ENCODE peak calls at places on chromosomes 1 and 21, in ten cellular contexts. One of them, this sample, is unnamed.

GRCh38 chr1:200154069-200154767 is 126.7 kb downstream of the NR5A2 start:
- DNase-seq in GM13976: peak
- DNase-seq in KG1: peak
- DNase-seq in HuH-7.5: no peak
- DNase-seq in ovary: no peak
- DNase-seq in stimulated activated effector memory CD8-positive, alpha-beta T cell treated with anti-CD3 and anti-CD28 coated beads, Interleukin-12 subunit alpha, Interleukin-12 subunit beta, amount 100 ng/mL, for 72 hours: peak
- DNase-seq in NCI-H748 treated with DMSO at 0.1 percent for 48 hours: no peak
- DNase-seq in AG10803: no peak
- DNase-seq in non-pigmented ciliary epithelial cell: no peak
- DNase-seq in NCI-H1092: no peak
- DNase-seq in this sample: no peak

GRCh38 chr1:225652726-225653462 is at the start of gene ENAH:
- DNase-seq in GM13976: peak
- DNase-seq in KG1: no peak
- DNase-seq in HuH-7.5: peak
- DNase-seq in ovary: peak
- DNase-seq in stimulated activated effector memory CD8-positive, alpha-beta T cell treated with anti-CD3 and anti-CD28 coated beads, Interleukin-12 subunit alpha, Interleukin-12 subunit beta, amount 100 ng/mL, for 72 hours: peak
- DNase-seq in NCI-H748 treated with DMSO at 0.1 percent for 48 hours: peak
- DNase-seq in AG10803: peak
- DNase-seq in non-pigmented ciliary epithelial cell: no peak
- DNase-seq in NCI-H1092: peak
- DNase-seq in this sample: peak

GRCh38 chr21:38817371-38818335 is 11.9 kb downstream of the ETS2 start:
- DNase-seq in GM13976: no peak
- DNase-seq in KG1: no peak
- DNase-seq in HuH-7.5: no peak
- DNase-seq in ovary: no peak
- DNase-seq in stimulated activated effector memory CD8-positive, alpha-beta T cell treated with anti-CD3 and anti-CD28 coated beads, Interleukin-12 subunit alpha, Interleukin-12 subunit beta, amount 100 ng/mL, for 72 hours: no peak
- DNase-seq in NCI-H748 treated with DMSO at 0.1 percent for 48 hours: no peak
- DNase-seq in AG10803: peak
- DNase-seq in non-pigmented ciliary epithelial cell: no peak
- DNase-seq in NCI-H1092: no peak
- DNase-seq in this sample: no peak

GRCh38 chr1:32241011-32241763 is 5.8 kb upstream of the FAM167B start:
- DNase-seq in GM13976: peak
- DNase-seq in KG1: no peak
- DNase-seq in HuH-7.5: peak
- DNase-seq in ovary: peak
- DNase-seq in stimulated activated effector memory CD8-positive, alpha-beta T cell treated with anti-CD3 and anti-CD28 coated beads, Interleukin-12 subunit alpha, Interleukin-12 subunit beta, amount 100 ng/mL, for 72 hours: no peak
- DNase-seq in NCI-H748 treated with DMSO at 0.1 percent for 48 hours: no peak
- DNase-seq in AG10803: peak
- DNase-seq in non-pigmented ciliary epithelial cell: no peak
- DNase-seq in NCI-H1092: peak
- DNase-seq in this sample: peak

GRCh38 chr1:22323141-22323845 is 128.4 kb upstream of the ZBTB40 start:
- DNase-seq in GM13976: no peak
- DNase-seq in KG1: no peak
- DNase-seq in HuH-7.5: no peak
- DNase-seq in ovary: no peak
- DNase-seq in stimulated activated effector memory CD8-positive, alpha-beta T cell treated with anti-CD3 and anti-CD28 coated beads, Interleukin-12 subunit alpha, Interleukin-12 subunit beta, amount 100 ng/mL, for 72 hours: no peak
- DNase-seq in NCI-H748 treated with DMSO at 0.1 percent for 48 hours: no peak
- DNase-seq in AG10803: no peak
- DNase-seq in non-pigmented ciliary epithelial cell: no peak
- DNase-seq in NCI-H1092: no peak
- DNase-seq in this sample: no peak

GRCh38 chr21:14875186-14875585 is 189.6 kb downstream of the NRIP1 start:
- DNase-seq in GM13976: no peak
- DNase-seq in KG1: no peak
- DNase-seq in HuH-7.5: no peak
- DNase-seq in ovary: no peak
- DNase-seq in stimulated activated effector memory CD8-positive, alpha-beta T cell treated with anti-CD3 and anti-CD28 coated beads, Interleukin-12 subunit alpha, Interleukin-12 subunit beta, amount 100 ng/mL, for 72 hours: no peak
- DNase-seq in NCI-H748 treated with DMSO at 0.1 percent for 48 hours: no peak
- DNase-seq in AG10803: no peak
- DNase-seq in non-pigmented ciliary epithelial cell: no peak
- DNase-seq in NCI-H1092: no peak
- DNase-seq in this sample: no peak

GRCh38 chr1:27428316-27429028 is 36.0 kb downstream of the GPR3 start:
- DNase-seq in GM13976: no peak
- DNase-seq in KG1: peak
- DNase-seq in HuH-7.5: no peak
- DNase-seq in ovary: no peak
- DNase-seq in stimulated activated effector memory CD8-positive, alpha-beta T cell treated with anti-CD3 and anti-CD28 coated beads, Interleukin-12 subunit alpha, Interleukin-12 subunit beta, amount 100 ng/mL, for 72 hours: no peak
- DNase-seq in NCI-H748 treated with DMSO at 0.1 percent for 48 hours: no peak
- DNase-seq in AG10803: peak
- DNase-seq in non-pigmented ciliary epithelial cell: no peak
- DNase-seq in NCI-H1092: peak
- DNase-seq in this sample: peak

GRCh38 chr1:227915564-227916553 is 31.9 kb downstream of the WNT9A start:
- DNase-seq in GM13976: no peak
- DNase-seq in KG1: no peak
- DNase-seq in HuH-7.5: no peak
- DNase-seq in ovary: no peak
- DNase-seq in stimulated activated effector memory CD8-positive, alpha-beta T cell treated with anti-CD3 and anti-CD28 coated beads, Interleukin-12 subunit alpha, Interleukin-12 subunit beta, amount 100 ng/mL, for 72 hours: no peak
- DNase-seq in NCI-H748 treated with DMSO at 0.1 percent for 48 hours: no peak
- DNase-seq in AG10803: no peak
- DNase-seq in non-pigmented ciliary epithelial cell: no peak
- DNase-seq in NCI-H1092: no peak
- DNase-seq in this sample: peak

GRCh38 chr1:22343456-22344426 is 107.9 kb upstream of the ZBTB40 start:
- DNase-seq in GM13976: no peak
- DNase-seq in KG1: no peak
- DNase-seq in HuH-7.5: no peak
- DNase-seq in ovary: no peak
- DNase-seq in stimulated activated effector memory CD8-positive, alpha-beta T cell treated with anti-CD3 and anti-CD28 coated beads, Interleukin-12 subunit alpha, Interleukin-12 subunit beta, amount 100 ng/mL, for 72 hours: no peak
- DNase-seq in NCI-H748 treated with DMSO at 0.1 percent for 48 hours: no peak
- DNase-seq in AG10803: no peak
- DNase-seq in non-pigmented ciliary epithelial cell: no peak
- DNase-seq in NCI-H1092: no peak
- DNase-seq in this sample: no peak

GRCh38 chr1:240734001-240734400 is 122.0 kb upstream of the GREM2 start:
- DNase-seq in GM13976: no peak
- DNase-seq in KG1: no peak
- DNase-seq in HuH-7.5: no peak
- DNase-seq in ovary: no peak
- DNase-seq in stimulated activated effector memory CD8-positive, alpha-beta T cell treated with anti-CD3 and anti-CD28 coated beads, Interleukin-12 subunit alpha, Interleukin-12 subunit beta, amount 100 ng/mL, for 72 hours: no peak
- DNase-seq in NCI-H748 treated with DMSO at 0.1 percent for 48 hours: no peak
- DNase-seq in AG10803: no peak
- DNase-seq in non-pigmented ciliary epithelial cell: no peak
- DNase-seq in NCI-H1092: no peak
- DNase-seq in this sample: no peak

GRCh38 chr1:41226816-41227215 is 15.3 kb downstream of the SCMH1 start:
- DNase-seq in GM13976: no peak
- DNase-seq in KG1: no peak
- DNase-seq in HuH-7.5: no peak
- DNase-seq in ovary: no peak
- DNase-seq in stimulated activated effector memory CD8-positive, alpha-beta T cell treated with anti-CD3 and anti-CD28 coated beads, Interleukin-12 subunit alpha, Interleukin-12 subunit beta, amount 100 ng/mL, for 72 hours: no peak
- DNase-seq in NCI-H748 treated with DMSO at 0.1 percent for 48 hours: no peak
- DNase-seq in AG10803: no peak
- DNase-seq in non-pigmented ciliary epithelial cell: no peak
- DNase-seq in NCI-H1092: no peak
- DNase-seq in this sample: no peak

GRCh38 chr1:27959792-27960603 is at the start of gene XKR8:
- DNase-seq in GM13976: peak
- DNase-seq in KG1: peak
- DNase-seq in HuH-7.5: peak
- DNase-seq in ovary: peak
- DNase-seq in stimulated activated effector memory CD8-positive, alpha-beta T cell treated with anti-CD3 and anti-CD28 coated beads, Interleukin-12 subunit alpha, Interleukin-12 subunit beta, amount 100 ng/mL, for 72 hours: peak
- DNase-seq in NCI-H748 treated with DMSO at 0.1 percent for 48 hours: no peak
- DNase-seq in AG10803: peak
- DNase-seq in non-pigmented ciliary epithelial cell: no peak
- DNase-seq in NCI-H1092: no peak
- DNase-seq in this sample: peak

GRCh38 chr1:165476776-165477175 is 31.9 kb upstream of the RXRG start:
- DNase-seq in GM13976: no peak
- DNase-seq in KG1: no peak
- DNase-seq in HuH-7.5: no peak
- DNase-seq in ovary: no peak
- DNase-seq in stimulated activated effector memory CD8-positive, alpha-beta T cell treated with anti-CD3 and anti-CD28 coated beads, Interleukin-12 subunit alpha, Interleukin-12 subunit beta, amount 100 ng/mL, for 72 hours: no peak
- DNase-seq in NCI-H748 treated with DMSO at 0.1 percent for 48 hours: no peak
- DNase-seq in AG10803: no peak
- DNase-seq in non-pigmented ciliary epithelial cell: no peak
- DNase-seq in NCI-H1092: no peak
- DNase-seq in this sample: no peak

GRCh38 chr1:243495032-243495431 is 239.2 kb downstream of the SDCCAG8 start:
- DNase-seq in GM13976: no peak
- DNase-seq in KG1: no peak
- DNase-seq in HuH-7.5: no peak
- DNase-seq in ovary: no peak
- DNase-seq in stimulated activated effector memory CD8-positive, alpha-beta T cell treated with anti-CD3 and anti-CD28 coated beads, Interleukin-12 subunit alpha, Interleukin-12 subunit beta, amount 100 ng/mL, for 72 hours: no peak
- DNase-seq in NCI-H748 treated with DMSO at 0.1 percent for 48 hours: no peak
- DNase-seq in AG10803: no peak
- DNase-seq in non-pigmented ciliary epithelial cell: no peak
- DNase-seq in NCI-H1092: no peak
- DNase-seq in this sample: no peak

GRCh38 chr1:86062458-86062857 is 94.1 kb downstream of the COL24A1 start:
- DNase-seq in GM13976: no peak
- DNase-seq in KG1: no peak
- DNase-seq in HuH-7.5: no peak
- DNase-seq in ovary: no peak
- DNase-seq in stimulated activated effector memory CD8-positive, alpha-beta T cell treated with anti-CD3 and anti-CD28 coated beads, Interleukin-12 subunit alpha, Interleukin-12 subunit beta, amount 100 ng/mL, for 72 hours: no peak
- DNase-seq in NCI-H748 treated with DMSO at 0.1 percent for 48 hours: no peak
- DNase-seq in AG10803: peak
- DNase-seq in non-pigmented ciliary epithelial cell: no peak
- DNase-seq in NCI-H1092: no peak
- DNase-seq in this sample: no peak

GRCh38 chr21:44696572-44696971 is 400 bp upstream of the KRTAP10-12 start:
- DNase-seq in GM13976: no peak
- DNase-seq in KG1: no peak
- DNase-seq in HuH-7.5: no peak
- DNase-seq in ovary: no peak
- DNase-seq in stimulated activated effector memory CD8-positive, alpha-beta T cell treated with anti-CD3 and anti-CD28 coated beads, Interleukin-12 subunit alpha, Interleukin-12 subunit beta, amount 100 ng/mL, for 72 hours: no peak
- DNase-seq in NCI-H748 treated with DMSO at 0.1 percent for 48 hours: no peak
- DNase-seq in AG10803: no peak
- DNase-seq in non-pigmented ciliary epithelial cell: no peak
- DNase-seq in NCI-H1092: no peak
- DNase-seq in this sample: no peak

GRCh38 chr1:44059181-44059661 is 28.0 kb upstream of the SLC6A9 start:
- DNase-seq in GM13976: no peak
- DNase-seq in KG1: no peak
- DNase-seq in HuH-7.5: no peak
- DNase-seq in ovary: no peak
- DNase-seq in stimulated activated effector memory CD8-positive, alpha-beta T cell treated with anti-CD3 and anti-CD28 coated beads, Interleukin-12 subunit alpha, Interleukin-12 subunit beta, amount 100 ng/mL, for 72 hours: no peak
- DNase-seq in NCI-H748 treated with DMSO at 0.1 percent for 48 hours: no peak
- DNase-seq in AG10803: no peak
- DNase-seq in non-pigmented ciliary epithelial cell: no peak
- DNase-seq in NCI-H1092: no peak
- DNase-seq in this sample: no peak

GRCh38 chr21:39568380-39568779 is 44.4 kb upstream of the B3GALT5 start:
- DNase-seq in GM13976: no peak
- DNase-seq in KG1: no peak
- DNase-seq in HuH-7.5: no peak
- DNase-seq in ovary: no peak
- DNase-seq in stimulated activated effector memory CD8-positive, alpha-beta T cell treated with anti-CD3 and anti-CD28 coated beads, Interleukin-12 subunit alpha, Interleukin-12 subunit beta, amount 100 ng/mL, for 72 hours: no peak
- DNase-seq in NCI-H748 treated with DMSO at 0.1 percent for 48 hours: no peak
- DNase-seq in AG10803: no peak
- DNase-seq in non-pigmented ciliary epithelial cell: no peak
- DNase-seq in NCI-H1092: no peak
- DNase-seq in this sample: no peak

GRCh38 chr1:116666747-116667576 is 571 bp downstream of the IGSF3 start:
- DNase-seq in GM13976: peak
- DNase-seq in KG1: no peak
- DNase-seq in HuH-7.5: peak
- DNase-seq in ovary: no peak
- DNase-seq in stimulated activated effector memory CD8-positive, alpha-beta T cell treated with anti-CD3 and anti-CD28 coated beads, Interleukin-12 subunit alpha, Interleukin-12 subunit beta, amount 100 ng/mL, for 72 hours: no peak
- DNase-seq in NCI-H748 treated with DMSO at 0.1 percent for 48 hours: no peak
- DNase-seq in AG10803: no peak
- DNase-seq in non-pigmented ciliary epithelial cell: no peak
- DNase-seq in NCI-H1092: no peak
- DNase-seq in this sample: no peak

GRCh38 chr1:242523968-242524570 is 428 bp downstream of the PLD5 start:
- DNase-seq in GM13976: peak
- DNase-seq in KG1: no peak
- DNase-seq in HuH-7.5: peak
- DNase-seq in ovary: peak
- DNase-seq in stimulated activated effector memory CD8-positive, alpha-beta T cell treated with anti-CD3 and anti-CD28 coated beads, Interleukin-12 subunit alpha, Interleukin-12 subunit beta, amount 100 ng/mL, for 72 hours: no peak
- DNase-seq in NCI-H748 treated with DMSO at 0.1 percent for 48 hours: peak
- DNase-seq in AG10803: peak
- DNase-seq in non-pigmented ciliary epithelial cell: no peak
- DNase-seq in NCI-H1092: peak
- DNase-seq in this sample: no peak

GRCh38 chr1:93194231-93194630 is 13.7 kb downstream of the CCDC18 start:
- DNase-seq in GM13976: no peak
- DNase-seq in KG1: no peak
- DNase-seq in HuH-7.5: no peak
- DNase-seq in ovary: no peak
- DNase-seq in stimulated activated effector memory CD8-positive, alpha-beta T cell treated with anti-CD3 and anti-CD28 coated beads, Interleukin-12 subunit alpha, Interleukin-12 subunit beta, amount 100 ng/mL, for 72 hours: no peak
- DNase-seq in NCI-H748 treated with DMSO at 0.1 percent for 48 hours: no peak
- DNase-seq in AG10803: no peak
- DNase-seq in non-pigmented ciliary epithelial cell: no peak
- DNase-seq in NCI-H1092: no peak
- DNase-seq in this sample: no peak

GRCh38 chr1:60345621-60346020 is 272.1 kb upstream of the C1orf87 start:
- DNase-seq in GM13976: no peak
- DNase-seq in KG1: no peak
- DNase-seq in HuH-7.5: no peak
- DNase-seq in ovary: no peak
- DNase-seq in stimulated activated effector memory CD8-positive, alpha-beta T cell treated with anti-CD3 and anti-CD28 coated beads, Interleukin-12 subunit alpha, Interleukin-12 subunit beta, amount 100 ng/mL, for 72 hours: no peak
- DNase-seq in NCI-H748 treated with DMSO at 0.1 percent for 48 hours: no peak
- DNase-seq in AG10803: peak
- DNase-seq in non-pigmented ciliary epithelial cell: peak
- DNase-seq in NCI-H1092: no peak
- DNase-seq in this sample: no peak

GRCh38 chr1:170309389-170310013 is 163.7 kb downstream of the NTMT2 start:
- DNase-seq in GM13976: no peak
- DNase-seq in KG1: no peak
- DNase-seq in HuH-7.5: no peak
- DNase-seq in ovary: peak
- DNase-seq in stimulated activated effector memory CD8-positive, alpha-beta T cell treated with anti-CD3 and anti-CD28 coated beads, Interleukin-12 subunit alpha, Interleukin-12 subunit beta, amount 100 ng/mL, for 72 hours: no peak
- DNase-seq in NCI-H748 treated with DMSO at 0.1 percent for 48 hours: no peak
- DNase-seq in AG10803: peak
- DNase-seq in non-pigmented ciliary epithelial cell: peak
- DNase-seq in NCI-H1092: no peak
- DNase-seq in this sample: no peak